ENCODE peak calls at places on chromosomes 16 and 17, in nine cellular contexts. One of them, this sample, is unnamed.

GRCh38 chr16:57842606-57843005 is 40.3 kb upstream of the KIFC3 start:
- DNase-seq in stimulated activated CD4-positive, alpha-beta T cell treated with anti-CD3 and anti-CD28 coated beads, TNF-alpha, amount 100 ng/mL, for 24 hours: no peak
- DNase-seq in EL: no peak
- DNase-seq in NCI-H345: no peak
- DNase-seq in left lung: no peak
- DNase-seq in heart left ventricle: no peak
- DNase-seq in T-cell: no peak
- DNase-seq in GDM1: no peak
- DNase-seq in NCI-H1092 treated with DMSO at 0.1 percent for 48 hours: no peak
- DNase-seq in this sample: no peak

GRCh38 chr17:55053855-55054254 is 85.3 kb downstream of the STXBP4 start:
- DNase-seq in left lung: no peak
- DNase-seq in NCI-H345: no peak
- DNase-seq in T-cell: no peak
- DNase-seq in EL: no peak
- DNase-seq in NCI-H1092 treated with DMSO at 0.1 percent for 48 hours: peak
- DNase-seq in heart left ventricle: no peak
- DNase-seq in stimulated activated CD4-positive, alpha-beta T cell treated with anti-CD3 and anti-CD28 coated beads, TNF-alpha, amount 100 ng/mL, for 24 hours: no peak
- DNase-seq in GDM1: no peak
- DNase-seq in this sample: no peak

GRCh38 chr17:1312261-1312870 is 32.9 kb downstream of the TRARG1 start:
- DNase-seq in NCI-H1092 treated with DMSO at 0.1 percent for 48 hours: no peak
- DNase-seq in GDM1: no peak
- DNase-seq in left lung: peak
- DNase-seq in heart left ventricle: no peak
- DNase-seq in T-cell: no peak
- DNase-seq in stimulated activated CD4-positive, alpha-beta T cell treated with anti-CD3 and anti-CD28 coated beads, TNF-alpha, amount 100 ng/mL, for 24 hours: no peak
- DNase-seq in EL: no peak
- DNase-seq in NCI-H345: peak
- DNase-seq in this sample: no peak

GRCh38 chr17:81480140-81480917 is 32.3 kb downstream of the ACTG1 start:
- DNase-seq in left lung: no peak
- DNase-seq in GDM1: no peak
- DNase-seq in T-cell: no peak
- DNase-seq in stimulated activated CD4-positive, alpha-beta T cell treated with anti-CD3 and anti-CD28 coated beads, TNF-alpha, amount 100 ng/mL, for 24 hours: no peak
- DNase-seq in NCI-H1092 treated with DMSO at 0.1 percent for 48 hours: peak
- DNase-seq in NCI-H345: no peak
- DNase-seq in heart left ventricle: peak
- DNase-seq in EL: peak
- DNase-seq in this sample: no peak

GRCh38 chr17:67056746-67057490 is 12.6 kb downstream of the CACNG1 start:
- DNase-seq in left lung: no peak
- DNase-seq in NCI-H1092 treated with DMSO at 0.1 percent for 48 hours: no peak
- DNase-seq in stimulated activated CD4-positive, alpha-beta T cell treated with anti-CD3 and anti-CD28 coated beads, TNF-alpha, amount 100 ng/mL, for 24 hours: no peak
- DNase-seq in NCI-H345: no peak
- DNase-seq in heart left ventricle: no peak
- DNase-seq in GDM1: no peak
- DNase-seq in T-cell: no peak
- DNase-seq in EL: no peak
- DNase-seq in this sample: no peak

GRCh38 chr16:54284319-54284930 is 2.2 kb downstream of the IRX3 start:
- DNase-seq in NCI-H1092 treated with DMSO at 0.1 percent for 48 hours: peak
- DNase-seq in T-cell: no peak
- DNase-seq in heart left ventricle: no peak
- DNase-seq in left lung: peak
- DNase-seq in EL: no peak
- DNase-seq in stimulated activated CD4-positive, alpha-beta T cell treated with anti-CD3 and anti-CD28 coated beads, TNF-alpha, amount 100 ng/mL, for 24 hours: no peak
- DNase-seq in NCI-H345: peak
- DNase-seq in GDM1: no peak
- DNase-seq in this sample: no peak

GRCh38 chr17:79465011-79466006 is 145.5 kb downstream of the RBFOX3 start:
- DNase-seq in heart left ventricle: no peak
- DNase-seq in NCI-H345: no peak
- DNase-seq in GDM1: no peak
- DNase-seq in stimulated activated CD4-positive, alpha-beta T cell treated with anti-CD3 and anti-CD28 coated beads, TNF-alpha, amount 100 ng/mL, for 24 hours: no peak
- DNase-seq in left lung: peak
- DNase-seq in T-cell: no peak
- DNase-seq in NCI-H1092 treated with DMSO at 0.1 percent for 48 hours: peak
- DNase-seq in EL: no peak
- DNase-seq in this sample: no peak

GRCh38 chr17:73354423-73355284 is 42.9 kb upstream of the CDC42EP4 start:
- DNase-seq in NCI-H1092 treated with DMSO at 0.1 percent for 48 hours: no peak
- DNase-seq in left lung: peak
- DNase-seq in EL: no peak
- DNase-seq in heart left ventricle: no peak
- DNase-seq in GDM1: no peak
- DNase-seq in stimulated activated CD4-positive, alpha-beta T cell treated with anti-CD3 and anti-CD28 coated beads, TNF-alpha, amount 100 ng/mL, for 24 hours: no peak
- DNase-seq in T-cell: no peak
- DNase-seq in NCI-H345: no peak
- DNase-seq in this sample: no peak

GRCh38 chr17:7056386-7056785 is 12.5 kb upstream of the SLC16A11 start:
- DNase-seq in T-cell: no peak
- DNase-seq in NCI-H1092 treated with DMSO at 0.1 percent for 48 hours: no peak
- DNase-seq in heart left ventricle: no peak
- DNase-seq in stimulated activated CD4-positive, alpha-beta T cell treated with anti-CD3 and anti-CD28 coated beads, TNF-alpha, amount 100 ng/mL, for 24 hours: no peak
- DNase-seq in GDM1: no peak
- DNase-seq in EL: peak
- DNase-seq in NCI-H345: no peak
- DNase-seq in left lung: no peak
- DNase-seq in this sample: no peak

GRCh38 chr16:79169239-79169638 is 431.3 kb downstream of the MAF start:
- DNase-seq in NCI-H345: no peak
- DNase-seq in stimulated activated CD4-positive, alpha-beta T cell treated with anti-CD3 and anti-CD28 coated beads, TNF-alpha, amount 100 ng/mL, for 24 hours: peak
- DNase-seq in T-cell: no peak
- DNase-seq in GDM1: no peak
- DNase-seq in left lung: no peak
- DNase-seq in EL: no peak
- DNase-seq in NCI-H1092 treated with DMSO at 0.1 percent for 48 hours: no peak
- DNase-seq in heart left ventricle: no peak
- DNase-seq in this sample: no peak

GRCh38 chr16:2429771-2430663 is 770 bp downstream of the CCNF start:
- DNase-seq in stimulated activated CD4-positive, alpha-beta T cell treated with anti-CD3 and anti-CD28 coated beads, TNF-alpha, amount 100 ng/mL, for 24 hours: no peak
- DNase-seq in NCI-H1092 treated with DMSO at 0.1 percent for 48 hours: peak
- DNase-seq in EL: peak
- DNase-seq in T-cell: no peak
- DNase-seq in left lung: no peak
- DNase-seq in GDM1: peak
- DNase-seq in NCI-H345: no peak
- DNase-seq in heart left ventricle: no peak
- DNase-seq in this sample: no peak